ENCODE peak calls at places on chromosomes 7 and 10, in five cellular contexts. One of them, this sample, is unnamed.

GRCh38 chr10:85919358-85920022 is 447.1 kb downstream of the GRID1 start:
- DNase-seq in cardiac muscle cell: no peak
- DNase-seq in A673: peak
- DNase-seq in GM20000: no peak
- DNase-seq in Calu3: no peak
- DNase-seq in this sample: no peak

GRCh38 chr10:24452030-24452429 is 243.1 kb downstream of the KIAA1217 start:
- DNase-seq in A673: no peak
- DNase-seq in GM20000: no peak
- DNase-seq in Calu3: no peak
- DNase-seq in cardiac muscle cell: no peak
- DNase-seq in this sample: no peak

GRCh38 chr7:134919240-134919641 is 67.1 kb upstream of the AGBL3 start:
- DNase-seq in A673: no peak
- DNase-seq in Calu3: no peak
- DNase-seq in GM20000: no peak
- DNase-seq in cardiac muscle cell: no peak
- DNase-seq in this sample: no peak

GRCh38 chr10:35607475-35608316 is 2.6 kb downstream of the GJD4 start:
- DNase-seq in A673: no peak
- DNase-seq in cardiac muscle cell: peak
- DNase-seq in GM20000: peak
- DNase-seq in Calu3: no peak
- DNase-seq in this sample: no peak

GRCh38 chr7:1325246-1325645 is 92.6 kb downstream of the UNCX start:
- DNase-seq in GM20000: no peak
- DNase-seq in A673: no peak
- DNase-seq in Calu3: no peak
- DNase-seq in cardiac muscle cell: no peak
- DNase-seq in this sample: no peak

GRCh38 chr10:29204119-29204518 is 84.8 kb upstream of the LYZL1 start:
- DNase-seq in cardiac muscle cell: peak
- DNase-seq in GM20000: no peak
- DNase-seq in A673: peak
- DNase-seq in Calu3: no peak
- DNase-seq in this sample: no peak

GRCh38 chr7:130890176-130891020 is 156.4 kb upstream of the KLF14 start:
- DNase-seq in GM20000: no peak
- DNase-seq in A673: no peak
- DNase-seq in cardiac muscle cell: peak
- DNase-seq in Calu3: no peak
- DNase-seq in this sample: no peak

GRCh38 chr10:78960316-78960800 is 108.4 kb upstream of the ZMIZ1 start:
- DNase-seq in Calu3: peak
- DNase-seq in GM20000: no peak
- DNase-seq in cardiac muscle cell: peak
- DNase-seq in A673: peak
- DNase-seq in this sample: no peak

GRCh38 chr7:106717997-106718871 is 57.3 kb upstream of the CCDC71L start:
- DNase-seq in Calu3: peak
- DNase-seq in A673: peak
- DNase-seq in cardiac muscle cell: peak
- DNase-seq in GM20000: peak
- DNase-seq in this sample: no peak

DNA sequence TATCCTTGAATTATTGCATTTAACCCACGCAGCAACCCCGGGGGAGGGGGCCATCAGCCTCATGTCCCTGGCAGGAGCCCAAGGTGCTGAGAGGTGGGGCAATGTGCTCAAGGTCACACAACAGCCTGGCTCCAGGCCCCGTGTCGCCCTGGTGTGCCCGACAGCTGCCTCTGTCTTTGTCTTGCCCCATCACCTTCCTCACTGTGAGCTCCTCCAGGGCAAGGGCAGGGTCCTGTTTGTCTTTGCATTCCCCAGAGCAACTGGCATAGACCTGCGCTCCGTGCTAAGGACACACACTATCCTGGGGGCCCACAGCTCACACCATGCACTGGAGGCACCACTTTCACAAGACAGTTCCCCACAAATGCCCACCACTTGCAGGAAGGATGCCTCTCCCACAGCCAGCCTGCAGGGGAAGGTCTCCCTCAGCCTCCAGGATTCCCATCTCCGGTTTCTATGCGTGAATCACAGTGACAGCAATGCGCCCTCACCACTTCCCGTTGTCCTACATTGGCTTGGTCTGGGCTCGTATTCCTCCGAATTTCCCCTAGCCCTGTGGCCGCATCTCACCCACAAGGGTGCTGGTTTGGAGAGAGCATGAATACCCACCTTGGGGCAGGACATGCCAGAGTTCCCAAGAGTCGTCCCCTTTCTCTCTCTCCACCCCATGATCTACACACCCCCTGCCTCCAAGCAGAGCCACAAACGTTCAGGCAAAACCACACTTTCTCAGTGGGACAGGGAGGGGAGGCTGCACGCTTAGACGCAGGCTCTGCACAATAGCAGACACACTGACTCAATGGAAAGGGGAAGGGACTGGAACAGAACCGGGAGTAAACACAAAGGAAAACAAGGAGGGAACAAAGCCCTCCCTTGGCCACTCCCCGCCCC is 10.3 kb downstream of the ITPRIP start:
- DNase-seq in GM20000: no peak
- DNase-seq in A673: no peak
- DNase-seq in Calu3: no peak
- DNase-seq in cardiac muscle cell: peak
- DNase-seq in this sample: no peak
- TF ChIP-seq CTCF in GM20000: no peak
- TF ChIP-seq CTCF in A673: no peak
- TF ChIP-seq CTCF in Calu3: no peak
- TF ChIP-seq CTCF in cardiac muscle cell: peak
- TF ChIP-seq CTCF in this sample: peak

GRCh38 chr7:67618569-67619543 is 622.2 kb downstream of the TYW1 start:
- DNase-seq in cardiac muscle cell: peak
- DNase-seq in GM20000: no peak
- DNase-seq in Calu3: no peak
- DNase-seq in A673: no peak
- DNase-seq in this sample: no peak
- TF ChIP-seq CTCF in cardiac muscle cell: no peak
- TF ChIP-seq CTCF in GM20000: no peak
- TF ChIP-seq CTCF in Calu3: no peak
- TF ChIP-seq CTCF in A673: no peak
- TF ChIP-seq CTCF in this sample: peak

GRCh38 chr7:20153567-20153966 is 63.6 kb downstream of the MACC1 start:
- DNase-seq in Calu3: no peak
- DNase-seq in GM20000: no peak
- DNase-seq in cardiac muscle cell: no peak
- DNase-seq in A673: no peak
- DNase-seq in this sample: no peak

GRCh38 chr7:20159226-20159747 is 57.9 kb downstream of the MACC1 start:
- DNase-seq in A673: no peak
- DNase-seq in GM20000: no peak
- DNase-seq in cardiac muscle cell: no peak
- DNase-seq in Calu3: no peak
- DNase-seq in this sample: no peak

GRCh38 chr7:20153999-20154398 is 63.2 kb downstream of the MACC1 start:
- DNase-seq in cardiac muscle cell: no peak
- DNase-seq in Calu3: no peak
- DNase-seq in A673: no peak
- DNase-seq in GM20000: no peak
- DNase-seq in this sample: no peak

GRCh38 chr7:20157456-20157855 is 59.7 kb downstream of the MACC1 start:
- DNase-seq in GM20000: no peak
- DNase-seq in cardiac muscle cell: no peak
- DNase-seq in Calu3: no peak
- DNase-seq in A673: no peak
- DNase-seq in this sample: no peak

GRCh38 chr7:20158684-20159083 is 58.5 kb downstream of the MACC1 start:
- DNase-seq in GM20000: no peak
- DNase-seq in cardiac muscle cell: peak
- DNase-seq in Calu3: peak
- DNase-seq in A673: peak
- DNase-seq in this sample: no peak
- TF ChIP-seq CTCF in GM20000: no peak
- TF ChIP-seq CTCF in cardiac muscle cell: peak
- TF ChIP-seq CTCF in Calu3: no peak
- TF ChIP-seq CTCF in A673: peak
- TF ChIP-seq CTCF in this sample: peak

DNA sequence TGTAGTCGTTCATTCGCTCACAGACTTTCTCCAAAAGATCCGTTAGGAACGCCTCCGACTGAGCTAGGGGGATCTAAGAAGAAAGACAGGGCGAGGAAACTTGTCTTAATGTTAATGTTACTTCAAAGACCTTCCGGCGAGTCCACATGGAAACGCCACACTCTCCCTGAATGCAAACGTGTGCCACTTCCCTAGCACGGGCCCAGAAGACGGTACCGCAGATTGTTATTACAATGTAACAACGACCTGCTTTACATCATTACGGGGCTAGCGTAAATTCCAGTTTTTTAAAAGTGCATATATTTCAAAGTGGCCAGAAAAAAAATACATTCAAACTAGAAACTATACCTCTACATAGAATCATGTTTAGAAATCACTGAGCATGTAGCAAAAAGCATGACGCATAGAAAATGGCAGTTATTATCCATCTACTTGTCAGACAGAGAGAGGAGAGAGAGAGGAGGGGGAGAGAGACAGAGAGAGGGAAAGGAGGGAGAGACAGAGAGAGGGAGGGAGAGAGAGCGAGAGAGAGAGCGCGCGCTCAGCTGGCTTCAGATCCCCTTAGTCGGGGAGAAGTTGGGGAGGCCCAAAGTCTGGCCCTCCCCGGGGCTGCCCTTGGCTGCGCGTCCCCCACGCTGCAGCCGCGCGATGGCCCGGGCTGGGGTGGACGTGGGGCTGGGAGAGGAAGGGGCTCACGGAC is 37.2 kb downstream of the CNPY1 start:
- DNase-seq in cardiac muscle cell: no peak
- DNase-seq in GM20000: no peak
- DNase-seq in A673: no peak
- DNase-seq in Calu3: no peak
- DNase-seq in this sample: no peak
- TF ChIP-seq CTCF in cardiac muscle cell: no peak
- TF ChIP-seq CTCF in GM20000: no peak
- TF ChIP-seq CTCF in A673: no peak
- TF ChIP-seq CTCF in Calu3: no peak
- TF ChIP-seq CTCF in this sample: no peak

GRCh38 chr7:92720604-92721350 is 115.6 kb downstream of the CDK6 start:
- DNase-seq in A673: no peak
- DNase-seq in GM20000: peak
- DNase-seq in cardiac muscle cell: no peak
- DNase-seq in Calu3: no peak
- DNase-seq in this sample: no peak
- TF ChIP-seq CTCF in A673: no peak
- TF ChIP-seq CTCF in GM20000: no peak
- TF ChIP-seq CTCF in cardiac muscle cell: no peak
- TF ChIP-seq CTCF in Calu3: no peak
- TF ChIP-seq CTCF in this sample: no peak

DNA sequence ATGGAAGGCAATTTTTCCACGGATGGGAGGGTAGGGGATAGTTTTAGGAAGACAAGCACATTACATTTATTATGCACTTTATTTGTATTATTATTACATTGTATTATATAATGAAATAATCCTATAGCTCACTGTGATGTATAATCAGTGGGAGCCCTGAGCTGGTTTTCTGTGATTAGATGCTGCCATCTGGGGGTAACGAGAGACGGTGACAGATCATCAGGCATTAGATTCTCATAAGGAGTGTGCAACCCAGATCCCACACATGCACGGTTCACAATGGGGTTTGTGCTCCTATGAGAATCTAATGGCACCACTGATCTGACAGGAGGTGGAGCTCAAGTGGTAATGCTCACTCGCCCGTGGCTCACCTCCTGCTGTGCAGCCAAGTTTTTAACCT is 103.9 kb upstream of the STK17A start:
- DNase-seq in A673: peak
- DNase-seq in cardiac muscle cell: no peak
- DNase-seq in GM20000: no peak
- DNase-seq in Calu3: no peak
- DNase-seq in this sample: no peak
- TF ChIP-seq CTCF in A673: peak
- TF ChIP-seq CTCF in cardiac muscle cell: peak
- TF ChIP-seq CTCF in GM20000: no peak
- TF ChIP-seq CTCF in Calu3: peak
- TF ChIP-seq CTCF in this sample: peak

GRCh38 chr7:139725843-139726484 is 51.8 kb downstream of the HIPK2 start:
- DNase-seq in A673: no peak
- DNase-seq in GM20000: no peak
- DNase-seq in cardiac muscle cell: no peak
- DNase-seq in Calu3: no peak
- DNase-seq in this sample: no peak

GRCh38 chr7:139727151-139727705 is 50.6 kb downstream of the HIPK2 start:
- DNase-seq in GM20000: no peak
- DNase-seq in A673: no peak
- DNase-seq in cardiac muscle cell: peak
- DNase-seq in Calu3: no peak
- DNase-seq in this sample: no peak

GRCh38 chr7:139726485-139726869 is 51.3 kb downstream of the HIPK2 start:
- DNase-seq in Calu3: no peak
- DNase-seq in GM20000: no peak
- DNase-seq in A673: no peak
- DNase-seq in cardiac muscle cell: peak
- DNase-seq in this sample: no peak

GRCh38 chr7:139730746-139731612 is 46.8 kb downstream of the HIPK2 start:
- DNase-seq in GM20000: peak
- DNase-seq in cardiac muscle cell: peak
- DNase-seq in A673: no peak
- DNase-seq in Calu3: peak
- DNase-seq in this sample: no peak

DNA sequence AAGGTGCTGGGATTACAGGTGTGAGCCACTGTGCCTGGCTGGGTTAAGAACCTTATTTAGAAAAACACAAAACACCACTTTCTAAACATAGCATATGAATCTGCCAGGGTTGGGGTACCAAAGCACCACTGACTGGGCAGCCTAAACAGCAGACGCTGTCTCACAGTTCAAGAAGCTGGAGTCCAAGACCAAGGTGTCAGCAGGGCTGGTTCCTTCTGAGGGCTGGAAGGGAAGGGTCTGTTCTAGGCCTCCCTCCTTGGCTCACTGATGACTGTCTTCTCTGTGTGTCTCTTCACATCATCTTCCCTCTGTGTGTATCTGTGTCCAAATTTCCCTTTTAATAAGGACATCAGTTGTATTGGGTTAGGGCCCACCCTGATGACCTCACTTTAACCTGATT is 49.6 kb downstream of the HIPK2 start:
- DNase-seq in A673: no peak
- DNase-seq in cardiac muscle cell: no peak
- DNase-seq in GM20000: no peak
- DNase-seq in Calu3: no peak
- DNase-seq in this sample: no peak
- TF ChIP-seq CTCF in A673: no peak
- TF ChIP-seq CTCF in cardiac muscle cell: no peak
- TF ChIP-seq CTCF in GM20000: no peak
- TF ChIP-seq CTCF in Calu3: no peak
- TF ChIP-seq CTCF in this sample: no peak

GRCh38 chr10:90193240-90193985 is 492.0 kb downstream of the KIF20B start:
- DNase-seq in cardiac muscle cell: peak
- DNase-seq in A673: no peak
- DNase-seq in GM20000: no peak
- DNase-seq in Calu3: no peak
- DNase-seq in this sample: no peak
- TF ChIP-seq CTCF in cardiac muscle cell: no peak
- TF ChIP-seq CTCF in A673: no peak
- TF ChIP-seq CTCF in GM20000: no peak
- TF ChIP-seq CTCF in Calu3: no peak
- TF ChIP-seq CTCF in this sample: no peak

This sample was measured in type B pancreatic cell.